ENCODE peak calls at places on chromosomes 2 and 18, in four cellular contexts. X is left ventricle myocardium inferior, W is GM23338, L is epithelial cell of esophagus. F is an unnamed sample.

GRCh38 chr2:101533611-101534601 is 59.0 kb upstream of the RFX8 start:
- DNase-seq in L (no peak), X (no peak), W (peak), F (peak)

GRCh38 chr2:225402200-225402776 is 2.8 kb downstream of the NYAP2 start:
- DNase-seq in W (no peak), X (no peak), L (no peak), F (no peak)

GRCh38 chr2:61520261-61520660 is 17.9 kb downstream of the XPO1 start:
- DNase-seq in L (peak), W (no peak), X (no peak), F (no peak)

GRCh38 chr2:11079131-11079824 is 76.0 kb upstream of the SLC66A3 start:
- DNase-seq in L (peak), X (no peak), W (no peak), F (no peak)

GRCh38 chr2:154693941-154694340 is 4.6 kb upstream of the KCNJ3 start:
- DNase-seq in X (no peak), L (no peak), W (no peak), F (no peak)

GRCh38 chr2:197672494-197672893 is 2.9 kb downstream of the RFTN2 start:
- DNase-seq in L (no peak), W (no peak), X (no peak), F (no peak)

GRCh38 chr2:46304635-46305034 is 7.4 kb downstream of the EPAS1 start:
- DNase-seq in X (no peak), W (no peak), L (no peak), F (no peak)

GRCh38 chr2:46407852-46408455 is 71.4 kb upstream of the TMEM247 start:
- DNase-seq in W (no peak), L (no peak), X (no peak), F (no peak)

GRCh38 chr18:51425475-51425874 is 228.0 kb upstream of the MEX3C start:
- DNase-seq in X (no peak), W (no peak), L (peak), F (no peak)

GRCh38 chr2:156803243-156803642 is 367.1 kb downstream of the GPD2 start:
- DNase-seq in W (peak), X (no peak), L (peak), F (peak)

GRCh38 chr2:19664651-19665050 is 237.1 kb downstream of the TTC32 start:
- DNase-seq in X (no peak), L (peak), W (no peak), F (no peak)

GRCh38 chr2:36074008-36074407 is 281.6 kb upstream of the CRIM1 start:
- DNase-seq in X (no peak), W (no peak), L (no peak), F (no peak)

GRCh38 chr2:135037831-135038230 is 9.4 kb downstream of the MAP3K19 start:
- DNase-seq in W (no peak), X (no peak), L (no peak), F (no peak)

GRCh38 chr2:208373460-208374089 is 33.0 kb upstream of the PTH2R start:
- DNase-seq in W (peak), X (no peak), L (peak), F (peak)

GRCh38 chr2:207403950-207404349 is 125.8 kb upstream of the CREB1 start:
- DNase-seq in X (no peak), L (no peak), W (no peak), F (no peak)

GRCh38 chr18:51196811-51197660 is 445 bp downstream of the MEX3C start:
- DNase-seq in L (peak), X (peak), W (peak), F (peak)

GRCh38 chr2:111626862-111627163 is 257.2 kb downstream of the ANAPC1 start:
- DNase-seq in W (no peak), X (no peak), L (no peak), F (no peak)

GRCh38 chr2:134280231-134280630 is 26.4 kb downstream of the MGAT5 start:
- DNase-seq in L (no peak), X (no peak), W (no peak), F (no peak)

GRCh38 chr2:78175642-78176041 is 653.5 kb upstream of the LRRTM4 start:
- DNase-seq in X (no peak), L (no peak), W (peak), F (no peak)

GRCh38 chr2:233817305-233817980 is 36.9 kb downstream of the HJURP start:
- DNase-seq in X (no peak), W (no peak), L (peak), F (no peak)

GRCh38 chr2:241475267-241475666 is 33.1 kb downstream of the STK25 start:
- DNase-seq in W (no peak), X (no peak), L (no peak), F (no peak)

GRCh38 chr2:23625726-23626125 is 240.7 kb downstream of the KLHL29 start:
- DNase-seq in L (no peak), X (no peak), W (no peak), F (no peak)

GRCh38 chr2:38716185-38716584 is 35.0 kb downstream of the SRSF7 start:
- DNase-seq in X (no peak), L (peak), W (no peak), F (peak)

GRCh38 chr2:147632193-147632592 is 212.6 kb upstream of the ACVR2A start:
- DNase-seq in X (no peak), L (no peak), W (no peak), F (no peak)

GRCh38 chr2:12223732-12224131 is 477.3 kb downstream of the LPIN1 start:
- DNase-seq in L (no peak), X (no peak), W (peak), F (no peak)

GRCh38 chr18:10291568-10291981 is 162.9 kb upstream of the APCDD1 start:
- DNase-seq in X (no peak), W (no peak), L (no peak), F (no peak)

DNA sequence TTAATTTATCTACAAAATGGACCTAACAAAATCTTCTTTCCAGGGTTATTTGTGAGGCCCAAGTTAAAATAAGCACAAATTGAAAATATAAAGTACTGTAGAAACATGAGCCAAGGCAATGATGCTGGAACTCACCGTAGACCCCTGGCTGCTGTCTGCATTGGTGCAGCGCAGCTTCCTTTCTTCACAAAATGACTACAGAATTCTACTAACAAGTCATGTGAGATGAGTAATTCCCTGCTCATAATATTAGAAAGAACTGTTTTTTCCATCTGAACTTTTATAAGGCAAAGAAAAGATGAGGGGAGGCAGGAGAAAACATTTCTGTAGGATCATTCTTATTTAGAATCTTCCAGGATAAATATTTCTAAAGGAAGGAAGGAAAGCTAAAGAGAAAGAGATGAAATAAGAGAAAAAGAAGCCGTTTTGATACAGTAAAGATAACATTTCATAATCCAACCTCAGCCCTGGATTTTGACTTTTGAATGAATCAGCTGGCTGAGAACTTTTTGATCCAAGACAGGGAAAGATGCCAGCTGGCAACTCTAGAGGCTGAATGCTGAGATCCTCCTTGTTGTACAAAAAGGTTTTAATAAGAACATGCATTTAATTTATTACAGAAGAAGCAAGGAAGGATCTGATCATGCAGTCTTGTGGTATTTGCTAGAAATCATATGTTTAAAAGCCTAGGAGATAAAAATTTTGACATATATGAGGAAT is 183.9 kb upstream of the KLHL14 start:
- DNase-seq in W (peak), X (no peak), L (peak), F (peak)
- TF ChIP-seq CTCF in W (peak), X (no peak), L (no peak), F (no peak)

GRCh38 chr2:178804791-178805190 is 2.4 kb downstream of the TTN start:
- DNase-seq in W (peak), L (peak), X (no peak), F (no peak)
- TF ChIP-seq CTCF in W (peak), L (peak), X (peak), F (no peak)

DNA sequence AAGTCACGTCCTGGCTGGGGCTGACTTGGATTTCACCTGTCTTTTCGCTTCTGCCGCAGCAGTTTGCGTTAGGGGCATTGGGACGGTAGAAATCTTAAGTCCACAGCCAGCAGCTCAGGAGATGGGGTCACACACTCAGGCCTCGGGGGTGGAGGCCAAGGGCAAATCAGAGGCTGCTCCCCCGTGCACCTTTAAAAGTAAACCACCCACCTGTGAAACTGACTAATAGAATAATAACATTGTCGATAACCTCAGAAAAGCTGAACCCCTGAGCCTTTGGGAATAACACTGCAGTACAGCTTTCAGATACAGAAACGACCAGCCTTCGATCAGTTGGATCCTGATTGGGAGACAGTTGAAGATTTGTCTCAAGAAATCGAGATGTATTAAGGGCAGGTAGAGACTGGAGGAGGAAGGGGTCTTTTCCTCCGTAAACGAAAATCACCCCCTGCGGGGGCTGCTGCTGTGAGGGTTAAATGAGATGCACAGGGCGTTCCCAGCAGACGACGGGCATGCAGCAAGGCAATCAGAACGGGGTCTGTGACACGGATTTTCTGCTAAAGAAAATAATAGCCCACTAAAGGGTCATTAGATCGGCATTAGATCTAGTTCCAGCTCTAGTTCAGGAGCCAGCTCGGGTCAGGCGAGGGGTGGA is 16.4 kb upstream of the NFATC1 start:
- DNase-seq in L (no peak), X (no peak), W (no peak), F (no peak)
- TF ChIP-seq CTCF in L (no peak), X (no peak), W (no peak), F (no peak)

GRCh38 chr2:26222976-26223375 is 21.5 kb downstream of the HADHA start:
- DNase-seq in W (no peak), L (no peak), X (no peak), F (no peak)
- TF ChIP-seq CTCF in W (no peak), L (no peak), X (no peak), F (no peak)